ENCODE peak calls at places on chromosomes 5 and 9, in five cellular contexts. H, J, C, D and W are unnamed samples.

GRCh38 chr5:143105216-143105905 is 298.1 kb downstream of the NR3C1 start:
- DNase-seq in H (no peak), J (no peak), C (no peak), D (no peak), W (no peak)

GRCh38 chr9:2765250-2765880 is 48.1 kb downstream of the KCNV2 start:
- DNase-seq in H (no peak), J (no peak), C (no peak), D (no peak), W (peak)

GRCh38 chr5:172284275-172284971 is 859 bp upstream of the UBTD2 start:
- DNase-seq in H (no peak), J (peak), C (no peak), D (no peak), W (peak)

GRCh38 chr5:127940854-127941253 is 142.7 kb upstream of the SLC12A2 start:
- DNase-seq in H (no peak), J (no peak), C (no peak), D (no peak), W (no peak)

GRCh38 chr9:115118471-115119156 is 657 bp upstream of the TNC start:
- DNase-seq in H (peak), J (peak), C (peak), D (no peak), W (peak)

GRCh38 chr9:109880276-109881169 is 100.5 kb downstream of the PALM2AKAP2 start:
- DNase-seq in H (peak), J (peak), C (peak), D (peak), W (peak)

GRCh38 chr9:129558063-129558550 is 62.8 kb downstream of the C9orf50 start:
- DNase-seq in H (no peak), J (no peak), C (no peak), D (no peak), W (no peak)

GRCh38 chr5:7592910-7593309 is 197.0 kb downstream of the ADCY2 start:
- DNase-seq in H (peak), J (peak), C (no peak), D (no peak), W (no peak)

GRCh38 chr9:95732803-95733686 is 142.4 kb upstream of the ERCC6L2 start:
- DNase-seq in H (no peak), J (no peak), C (no peak), D (no peak), W (no peak)

GRCh38 chr5:72511371-72512178 is 4.4 kb upstream of the ZNF366 start:
- DNase-seq in H (no peak), J (no peak), C (no peak), D (no peak), W (peak)

GRCh38 chr5:88606626-88607025 is 276.4 kb downstream of the MEF2C start:
- DNase-seq in H (no peak), J (no peak), C (no peak), D (no peak), W (no peak)

GRCh38 chr9:90546200-90546599 is 96.4 kb downstream of the DIRAS2 start:
- DNase-seq in H (peak), J (peak), C (no peak), D (peak), W (no peak)

GRCh38 chr5:122153774-122154173 is 24.4 kb downstream of the ZNF474 start:
- DNase-seq in H (no peak), J (no peak), C (no peak), D (no peak), W (no peak)

GRCh38 chr9:107545036-107545435 is 55.5 kb upstream of the KLF4 start:
- DNase-seq in H (no peak), J (no peak), C (no peak), D (no peak), W (no peak)

GRCh38 chr9:94213513-94214124 is 45.5 kb upstream of the ZNF169 start:
- DNase-seq in H (peak), J (peak), C (peak), D (peak), W (peak)

GRCh38 chr5:16808936-16809815 is 126.9 kb downstream of the MYO10 start:
- DNase-seq in H (no peak), J (no peak), C (no peak), D (peak), W (no peak)

GRCh38 chr9:135304886-135305285 is 174.7 kb upstream of the PPP1R26 start:
- DNase-seq in H (no peak), J (no peak), C (no peak), D (no peak), W (no peak)

GRCh38 chr9:14992025-14992424 is 81.8 kb upstream of the FREM1 start:
- DNase-seq in H (no peak), J (peak), C (no peak), D (no peak), W (no peak)

GRCh38 chr5:86909461-86909881 is 291.7 kb downstream of the COX7C start:
- DNase-seq in H (peak), J (no peak), C (no peak), D (no peak), W (no peak)

GRCh38 chr5:133052317-133053175 is 733 bp downstream of the HSPA4 start:
- DNase-seq in H (peak), J (peak), C (no peak), D (no peak), W (peak)

GRCh38 chr9:88992556-88992955 is 1.3 kb downstream of the S1PR3 start:
- DNase-seq in H (no peak), J (no peak), C (no peak), D (no peak), W (peak)

GRCh38 chr5:126348855-126349635 is 74.2 kb upstream of the GRAMD2B start:
- DNase-seq in H (no peak), J (no peak), C (no peak), D (no peak), W (peak)

GRCh38 chr5:45277860-45278259 is 418.3 kb downstream of the HCN1 start:
- DNase-seq in H (no peak), J (no peak), C (no peak), D (peak), W (no peak)

GRCh38 chr5:78771260-78772240 is 123.0 kb upstream of the LHFPL2 start:
- DNase-seq in H (no peak), J (peak), C (no peak), D (no peak), W (peak)

GRCh38 chr5:92505925-92506324 is 1075.1 kb downstream of the NR2F1-AS1 start:
- DNase-seq in H (no peak), J (no peak), C (no peak), D (no peak), W (peak)

GRCh38 chr5:108842260-108842659 is 94.6 kb downstream of the FER start:
- DNase-seq in H (no peak), J (no peak), C (no peak), D (no peak), W (no peak)

GRCh38 chr9:7844283-7844682 is 44.7 kb upstream of the DMAC1 start:
- DNase-seq in H (peak), J (peak), C (no peak), D (peak), W (peak)

GRCh38 chr5:103389362-103389761 is 130.8 kb downstream of the MACIR start:
- DNase-seq in H (no peak), J (no peak), C (no peak), D (no peak), W (no peak)

GRCh38 chr5:139388198-139388821 is 1.4 kb downstream of the MZB1 start:
- DNase-seq in H (peak), J (no peak), C (no peak), D (peak), W (peak)

GRCh38 chr5:95050708-95051107 is 234.2 kb downstream of the MCTP1 start:
- DNase-seq in H (no peak), J (no peak), C (no peak), D (no peak), W (no peak)

GRCh38 chr9:19470567-19470966 is 61.8 kb downstream of the ACER2 start:
- DNase-seq in H (no peak), J (no peak), C (no peak), D (no peak), W (no peak)

GRCh38 chr5:51632794-51633193 is 249.5 kb downstream of the ISL1 start:
- DNase-seq in H (no peak), J (no peak), C (no peak), D (no peak), W (peak)

GRCh38 chr5:68086857-68087256 is 128.7 kb upstream of the PIK3R1 start:
- DNase-seq in H (no peak), J (no peak), C (no peak), D (no peak), W (peak)
- TF ChIP-seq JUN in H (no peak), J (no peak), C (no peak), D (no peak), W (no peak)

DNA sequence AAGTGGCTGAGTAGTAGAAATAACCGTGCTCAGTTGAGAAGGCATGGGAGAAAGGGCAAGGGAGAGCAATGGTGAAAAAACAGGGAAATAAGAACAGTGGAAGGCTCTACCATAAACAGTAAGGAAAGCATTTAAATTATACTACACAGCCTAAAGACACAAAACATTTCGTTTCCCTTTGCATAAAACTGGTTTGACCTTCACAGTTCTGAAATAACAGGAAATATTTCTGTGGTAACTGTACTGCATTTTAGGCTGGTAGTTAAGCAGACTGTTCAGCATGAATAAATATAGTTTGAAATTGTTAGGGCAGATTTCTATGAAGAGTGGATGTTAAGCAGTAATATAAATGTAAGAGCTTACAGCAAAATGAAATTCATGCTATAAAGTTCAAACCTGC is 147.5 kb downstream of the CSNK1G3 start:
- DNase-seq in H (no peak), J (no peak), C (no peak), D (no peak), W (peak)
- H3K27ac ChIP-seq in H (no peak), J (no peak), C (no peak), D (no peak), W (no peak)

GRCh38 chr5:146426853-146427618 is 20.1 kb upstream of the TCERG1 start:
- DNase-seq in H (peak), J (peak), C (no peak), D (peak), W (peak)
- TF ChIP-seq JUN in H (no peak), J (no peak), C (no peak), D (no peak), W (no peak)

DNA sequence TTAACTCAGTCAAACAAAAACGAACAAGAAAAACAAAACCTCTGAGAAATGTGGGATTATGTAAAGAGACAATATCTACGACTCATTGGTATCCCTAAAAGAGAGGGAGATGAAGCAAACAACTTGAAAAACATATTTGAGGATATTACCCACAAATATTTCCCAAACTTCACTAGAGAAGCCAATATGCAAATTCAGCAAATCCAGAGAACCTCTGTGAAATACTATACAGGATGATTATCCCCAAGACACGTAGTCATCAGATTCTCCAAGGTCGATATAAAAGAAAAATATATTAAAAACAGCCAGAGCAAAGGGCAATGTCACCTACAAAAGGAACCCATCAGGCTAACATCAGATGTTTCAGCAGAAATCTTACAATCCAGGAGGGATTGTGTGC is 226.1 kb downstream of the CDH12 start:
- DNase-seq in H (no peak), J (no peak), C (no peak), D (no peak), W (no peak)
- H3K27ac ChIP-seq in H (no peak), J (no peak), C (no peak), D (no peak), W (no peak)

GRCh38 chr5:55409775-55410174 is 102.0 kb downstream of the MTREX start:
- DNase-seq in H (no peak), J (no peak), C (no peak), D (no peak), W (no peak)

GRCh38 chr5:55410840-55411239 is 103.1 kb downstream of the MTREX start:
- DNase-seq in H (no peak), J (no peak), C (no peak), D (no peak), W (no peak)

GRCh38 chr5:55407984-55408383 is 100.2 kb downstream of the MTREX start:
- DNase-seq in H (no peak), J (no peak), C (no peak), D (no peak), W (no peak)

GRCh38 chr5:55406292-55406691 is 98.5 kb downstream of the MTREX start:
- DNase-seq in H (no peak), J (no peak), C (no peak), D (no peak), W (no peak)

GRCh38 chr5:55407059-55407684 is 99.4 kb downstream of the MTREX start:
- DNase-seq in H (peak), J (peak), C (no peak), D (peak), W (peak)
- TF ChIP-seq JUN in H (no peak), J (no peak), C (no peak), D (no peak), W (no peak)

DNA sequence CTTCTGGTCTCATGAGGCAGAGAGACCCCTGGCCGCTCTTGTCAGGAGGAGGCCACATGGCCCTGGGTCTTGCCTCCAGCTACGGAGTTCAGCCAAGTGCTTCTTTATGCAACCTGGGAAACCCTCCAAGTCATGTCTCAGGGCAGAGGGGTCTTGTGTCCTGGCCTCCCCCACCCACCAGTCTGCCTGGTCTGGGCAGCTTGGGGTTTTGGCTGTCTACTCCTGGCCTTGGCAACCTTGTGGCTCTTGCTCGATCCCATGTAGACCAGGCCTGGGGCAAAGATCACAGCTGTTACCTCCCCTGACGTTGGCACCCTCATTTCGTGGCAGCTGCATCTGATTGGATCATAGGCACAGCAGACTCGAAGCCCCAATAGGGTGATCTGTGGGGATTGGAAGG is 28.3 kb downstream of the JADE2 start:
- DNase-seq in H (no peak), J (no peak), C (no peak), D (no peak), W (peak)
- H3K27ac ChIP-seq in H (peak), J (no peak), C (no peak), D (no peak), W (peak)

GRCh38 chr9:127463891-127464290 is 12.6 kb downstream of the LRSAM1 start:
- DNase-seq in H (no peak), J (no peak), C (no peak), D (no peak), W (no peak)
- TF ChIP-seq JUN in H (no peak), J (no peak), C (no peak), D (no peak), W (no peak)

DNA sequence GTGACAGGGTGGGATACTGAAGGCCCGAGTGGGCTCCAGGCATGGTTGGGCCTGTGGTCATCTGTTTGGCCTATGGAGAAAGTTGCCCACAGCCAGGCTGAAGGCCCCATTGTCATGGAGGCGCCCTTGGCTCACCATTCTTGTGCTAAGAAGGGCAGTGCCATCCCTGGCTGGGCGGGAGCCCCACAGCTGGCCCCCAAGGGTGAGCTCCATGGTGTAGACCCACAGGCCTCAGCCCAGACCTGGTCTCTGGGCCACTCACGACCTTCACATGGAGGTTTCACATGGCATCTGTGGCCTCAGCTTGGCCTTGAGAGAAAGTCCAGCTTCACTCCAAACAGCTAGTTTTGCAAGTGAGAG is 34.3 kb upstream of the PRDM12 start:
- DNase-seq in H (no peak), J (no peak), C (no peak), D (no peak), W (no peak)
- H3K27ac ChIP-seq in H (no peak), J (no peak), C (peak), D (no peak), W (no peak)

GRCh38 chr5:141199359-141200235 is at the start of gene PCDHB11:
- DNase-seq in H (peak), J (peak), C (no peak), D (peak), W (peak)
- TF ChIP-seq JUN in H (no peak), J (no peak), C (no peak), D (no peak), W (no peak)